ENCODE peak calls at places on chromosomes 11 and 22, in nine cellular contexts. D is colonic mucosa; J is epithelial cell of esophagus; G is CD4-positive, alpha-beta T cell; B is mucosa of descending colon; N is transverse colon; U is chondrocyte; K is HFF-Myc; T is IMR-90. M is an unnamed sample.

GRCh38 chr11:10305964-10306918 is 1.4 kb downstream of the ADM start:
- DNase-seq in K (no peak), B (peak), U (no peak), T (peak), N (peak), D (peak), G (no peak), J (peak), M (no peak)

GRCh38 chr22:36125994-36126531 is 34.5 kb downstream of the APOL3 start:
- DNase-seq in N (no peak), D (no peak), J (no peak), B (no peak), U (no peak), G (no peak), T (no peak), K (no peak), M (no peak)

GRCh38 chr11:124876818-124877630 is 11.8 kb downstream of the ROBO3 start:
- DNase-seq in B (no peak), G (no peak), D (no peak), T (no peak), U (no peak), N (no peak), K (no peak), J (no peak), M (no peak)

GRCh38 chr11:43923327-43924111 is 18.9 kb upstream of the C11orf96 start:
- DNase-seq in D (no peak), B (no peak), N (no peak), U (no peak), J (peak), G (no peak), K (no peak), T (peak), M (peak)

GRCh38 chr11:914747-915493 is 4.3 kb upstream of the CHID1 start:
- DNase-seq in T (no peak), U (no peak), D (peak), B (peak), N (peak), J (no peak), G (no peak), K (no peak), M (no peak)

GRCh38 chr11:44629732-44630345 is 64.4 kb downstream of the CD82 start:
- DNase-seq in B (no peak), N (no peak), T (no peak), J (no peak), U (peak), D (peak), K (no peak), G (no peak), M (no peak)

GRCh38 chr22:30921108-30921507 is 47.5 kb downstream of the MORC2 start:
- DNase-seq in B (no peak), U (no peak), K (no peak), T (no peak), N (no peak), G (no peak), D (no peak), J (peak), M (no peak)

GRCh38 chr22:25682071-25682470 is 59.9 kb upstream of the MYO18B start:
- DNase-seq in K (peak), G (no peak), N (no peak), U (no peak), D (no peak), B (no peak), T (no peak), J (no peak), M (no peak)

GRCh38 chr11:77094841-77095365 is 7.7 kb upstream of the OMP start:
- DNase-seq in K (no peak), U (peak), D (no peak), J (no peak), B (peak), G (no peak), T (no peak), N (no peak), M (no peak)

GRCh38 chr22:42282252-42282942 is 11.9 kb upstream of the TCF20 start:
- DNase-seq in N (peak), U (peak), G (no peak), D (no peak), B (no peak), J (no peak), T (no peak), K (no peak), M (no peak)

GRCh38 chr11:71562120-71562519 is 3.2 kb upstream of the KRTAP5-10 start:
- DNase-seq in N (no peak), K (no peak), U (no peak), G (no peak), D (no peak), B (no peak), J (peak), T (no peak), M (no peak)

GRCh38 chr11:90222459-90223247 is at the start of gene CHORDC1:
- DNase-seq in N (peak), D (peak), K (peak), T (peak), G (peak), J (peak), U (peak), B (peak), M (peak)

GRCh38 chr11:30585892-30586250 is 282 bp downstream of the MPPED2 start:
- DNase-seq in N (peak), G (no peak), B (peak), K (no peak), T (no peak), D (peak), U (no peak), J (no peak), M (no peak)

GRCh38 chr11:88552377-88553029 is 215.0 kb upstream of the CTSC start:
- DNase-seq in T (peak), G (peak), N (peak), K (peak), B (no peak), D (peak), J (peak), U (no peak), M (no peak)

GRCh38 chr11:67308031-67308866 is 4.9 kb downstream of the SSH3 start:
- DNase-seq in U (no peak), D (no peak), K (no peak), N (no peak), T (no peak), G (no peak), B (no peak), J (no peak), M (no peak)

GRCh38 chr11:35549787-35550186 is 24.4 kb upstream of the PAMR1 start:
- DNase-seq in D (no peak), K (peak), N (no peak), G (no peak), J (peak), T (peak), U (no peak), B (no peak), M (peak)

GRCh38 chr11:67289226-67289650 is at the start of gene ANKRD13D:
- DNase-seq in D (no peak), N (no peak), J (peak), T (no peak), B (no peak), G (no peak), U (no peak), K (no peak), M (no peak)

GRCh38 chr11:15968461-15969130 is 387.8 kb downstream of the SOX6 start:
- DNase-seq in B (no peak), J (peak), N (no peak), U (no peak), K (no peak), T (no peak), G (no peak), D (peak), M (no peak)

GRCh38 chr11:60914620-60915249 is 777 bp downstream of the TMEM109 start:
- DNase-seq in T (peak), K (no peak), N (peak), B (peak), J (peak), G (no peak), D (peak), U (no peak), M (no peak)

GRCh38 chr11:68890490-68891231 is 13.0 kb downstream of the MRPL21 start:
- DNase-seq in D (peak), B (no peak), U (peak), N (peak), K (peak), G (no peak), T (peak), J (no peak), M (no peak)

GRCh38 chr22:37675930-37676571 is 615 bp downstream of the LGALS1 start:
- DNase-seq in T (no peak), N (peak), B (peak), D (peak), J (peak), G (no peak), K (no peak), U (no peak), M (no peak)

GRCh38 chr11:12075822-12076821 is 34.3 kb upstream of the MICAL2 start:
- DNase-seq in U (no peak), D (no peak), B (no peak), K (peak), T (peak), N (peak), J (peak), G (no peak), M (peak)

GRCh38 chr11:71425851-71426250 is 22.3 kb downstream of the DHCR7 start:
- DNase-seq in D (no peak), U (no peak), B (no peak), N (no peak), G (no peak), J (peak), T (no peak), K (no peak), M (no peak)

GRCh38 chr11:131041331-131042040 is 125.2 kb upstream of the SNX19 start:
- DNase-seq in G (no peak), U (no peak), K (no peak), D (no peak), N (no peak), J (peak), B (no peak), T (no peak), M (no peak)

GRCh38 chr22:46991666-46992065 is 229.2 kb downstream of the TBC1D22A start:
- DNase-seq in D (no peak), T (no peak), G (no peak), J (no peak), U (no peak), B (no peak), K (no peak), N (no peak), M (no peak)

GRCh38 chr11:119706887-119707286 is 22.1 kb downstream of the NECTIN1 start:
- DNase-seq in G (no peak), N (no peak), T (no peak), U (no peak), K (no peak), B (no peak), D (no peak), J (no peak), M (no peak)
- TF ChIP-seq CTCF in G (no peak), N (no peak), T (no peak), U (peak), K (peak), B (no peak), D (no peak), J (peak), M (peak)

GRCh38 chr11:127018683-127019279 is 18.2 kb upstream of the KIRREL3 start:
- DNase-seq in N (no peak), T (no peak), K (no peak), G (no peak), B (no peak), J (peak), U (no peak), D (no peak), M (no peak)

GRCh38 chr11:127017482-127017881 is 16.9 kb upstream of the KIRREL3 start:
- DNase-seq in N (no peak), T (peak), D (no peak), K (peak), B (no peak), J (peak), G (no peak), U (no peak), M (peak)

DNA sequence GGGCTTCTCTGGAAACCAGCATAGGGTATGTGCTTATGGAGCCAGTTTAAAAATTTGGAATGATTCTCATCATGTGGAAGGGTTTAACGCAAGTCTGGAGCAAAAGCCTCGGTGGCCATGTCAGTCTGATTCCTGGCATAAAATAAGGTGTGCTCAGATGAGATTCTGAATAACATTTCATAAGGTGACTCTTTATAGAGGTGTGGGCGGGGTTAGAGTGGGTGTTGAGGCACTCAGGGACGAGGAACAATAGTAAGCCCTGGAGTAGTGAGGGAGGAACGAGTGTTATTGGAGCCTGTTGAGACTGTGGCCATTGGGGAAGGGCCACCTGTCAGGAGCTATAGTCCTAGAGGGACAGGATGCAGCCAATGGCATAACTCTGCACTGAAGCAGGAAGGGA is 13.0 kb upstream of the KIRREL3 start:
- DNase-seq in U (no peak), D (no peak), B (no peak), G (no peak), N (no peak), K (no peak), T (no peak), J (no peak), M (no peak)
- TF ChIP-seq CTCF in U (no peak), D (no peak), B (no peak), G (no peak), N (no peak), K (no peak), T (no peak), J (no peak), M (no peak)

GRCh38 chr11:107921997-107922396 is 6.3 kb upstream of the RAB39A start:
- DNase-seq in K (no peak), D (no peak), N (no peak), T (no peak), G (no peak), U (no peak), J (no peak), B (no peak), M (no peak)

GRCh38 chr11:107915229-107915628 is 13.0 kb upstream of the RAB39A start:
- DNase-seq in U (no peak), T (no peak), G (no peak), J (no peak), N (no peak), K (no peak), B (no peak), D (no peak), M (no peak)

DNA sequence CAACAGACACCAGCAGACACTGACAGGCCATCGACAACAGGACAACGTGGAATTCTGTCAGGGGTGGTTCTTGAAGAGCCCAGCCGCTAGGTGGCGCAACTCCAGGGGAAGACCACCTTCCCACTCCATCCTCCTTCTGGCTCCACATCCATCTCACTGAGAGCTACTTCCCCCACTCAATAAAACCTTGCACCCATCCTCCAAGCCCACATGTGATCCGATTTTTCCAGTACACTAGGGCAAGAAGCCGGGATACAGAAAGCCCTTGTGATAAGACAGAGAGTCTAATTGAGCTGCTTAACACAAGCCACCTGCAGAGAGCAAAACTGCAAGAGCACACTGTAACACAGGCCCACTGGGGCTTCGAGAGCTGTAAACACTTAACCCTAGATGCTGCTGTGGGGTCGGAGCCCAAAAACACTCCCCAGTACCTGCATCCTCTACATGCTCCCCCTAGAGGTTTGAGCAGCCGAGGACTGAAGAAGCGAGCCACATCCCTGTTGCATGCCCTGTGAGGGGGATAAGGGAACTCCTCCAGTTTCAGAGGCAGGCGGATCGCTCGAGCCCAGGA is 11.5 kb upstream of the RAB39A start:
- DNase-seq in B (no peak), U (no peak), N (peak), K (peak), T (no peak), J (peak), D (peak), G (peak), M (no peak)
- TF ChIP-seq CTCF in B (peak), U (peak), N (no peak), K (peak), T (peak), J (peak), D (peak), G (peak), M (peak)

GRCh38 chr22:50059881-50060262 is 1.8 kb upstream of the TTLL8 start:
- DNase-seq in K (no peak), G (no peak), T (no peak), N (no peak), D (no peak), J (no peak), U (no peak), B (no peak), M (no peak)

GRCh38 chr22:50058338-50059184 is 463 bp upstream of the TTLL8 start:
- DNase-seq in K (no peak), U (no peak), T (no peak), N (no peak), B (peak), G (no peak), J (no peak), D (no peak), M (no peak)

GRCh38 chr22:50057868-50058311 is at the start of gene TTLL8:
- DNase-seq in U (no peak), G (no peak), N (no peak), T (no peak), D (no peak), K (no peak), B (peak), J (no peak), M (no peak)

GRCh38 chr22:50060441-50061140 is 2.5 kb upstream of the TTLL8 start:
- DNase-seq in U (no peak), D (no peak), K (no peak), G (no peak), N (no peak), J (no peak), B (peak), T (no peak), M (no peak)

DNA sequence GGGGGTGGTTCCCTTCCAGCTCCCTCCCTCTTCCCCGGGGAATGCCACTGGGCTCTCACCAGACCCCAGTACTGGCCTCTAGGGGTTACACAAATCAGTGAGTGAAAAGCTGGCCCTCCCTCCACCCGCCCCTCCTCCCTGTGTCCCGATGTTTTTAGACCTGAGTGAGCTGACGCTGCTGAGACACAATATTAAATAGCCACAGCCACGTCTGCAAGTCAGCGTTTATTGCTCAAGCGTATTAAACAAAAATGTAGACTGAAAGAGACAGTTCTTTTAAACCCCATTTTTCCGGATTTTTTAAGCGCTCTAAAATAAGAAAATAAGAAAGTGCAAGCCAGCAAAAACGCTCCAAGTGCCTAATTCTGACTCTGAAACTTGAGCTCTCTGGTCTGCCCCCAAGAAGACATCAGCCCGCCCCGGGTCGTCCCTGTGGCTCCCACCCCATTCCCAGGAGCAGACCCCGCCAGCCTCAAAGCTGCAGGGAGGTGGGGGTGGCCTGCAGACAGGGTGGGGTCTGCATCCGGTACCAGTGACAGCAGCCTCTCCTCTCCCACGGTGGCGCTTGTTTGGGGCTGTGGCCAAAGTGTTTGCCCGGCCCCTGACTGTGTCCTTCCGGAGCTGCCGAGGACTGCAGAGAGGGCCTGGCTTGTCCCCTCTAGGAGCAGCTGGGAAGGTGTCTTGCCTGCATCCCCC is 1.2 kb upstream of the TTLL8 start:
- DNase-seq in N (no peak), G (no peak), B (peak), D (no peak), K (no peak), J (no peak), U (no peak), T (peak), M (no peak)
- TF ChIP-seq CTCF in N (no peak), G (no peak), B (no peak), D (no peak), K (no peak), J (no peak), U (peak), T (peak), M (peak)

GRCh38 chr11:47270331-47271271 is 668 bp downstream of the MADD start:
- DNase-seq in T (peak), K (no peak), U (no peak), J (peak), G (no peak), D (peak), N (peak), B (peak), M (no peak)
- TF ChIP-seq CTCF in T (peak), K (no peak), U (peak), J (peak), G (no peak), D (no peak), N (no peak), B (no peak), M (peak)

DNA sequence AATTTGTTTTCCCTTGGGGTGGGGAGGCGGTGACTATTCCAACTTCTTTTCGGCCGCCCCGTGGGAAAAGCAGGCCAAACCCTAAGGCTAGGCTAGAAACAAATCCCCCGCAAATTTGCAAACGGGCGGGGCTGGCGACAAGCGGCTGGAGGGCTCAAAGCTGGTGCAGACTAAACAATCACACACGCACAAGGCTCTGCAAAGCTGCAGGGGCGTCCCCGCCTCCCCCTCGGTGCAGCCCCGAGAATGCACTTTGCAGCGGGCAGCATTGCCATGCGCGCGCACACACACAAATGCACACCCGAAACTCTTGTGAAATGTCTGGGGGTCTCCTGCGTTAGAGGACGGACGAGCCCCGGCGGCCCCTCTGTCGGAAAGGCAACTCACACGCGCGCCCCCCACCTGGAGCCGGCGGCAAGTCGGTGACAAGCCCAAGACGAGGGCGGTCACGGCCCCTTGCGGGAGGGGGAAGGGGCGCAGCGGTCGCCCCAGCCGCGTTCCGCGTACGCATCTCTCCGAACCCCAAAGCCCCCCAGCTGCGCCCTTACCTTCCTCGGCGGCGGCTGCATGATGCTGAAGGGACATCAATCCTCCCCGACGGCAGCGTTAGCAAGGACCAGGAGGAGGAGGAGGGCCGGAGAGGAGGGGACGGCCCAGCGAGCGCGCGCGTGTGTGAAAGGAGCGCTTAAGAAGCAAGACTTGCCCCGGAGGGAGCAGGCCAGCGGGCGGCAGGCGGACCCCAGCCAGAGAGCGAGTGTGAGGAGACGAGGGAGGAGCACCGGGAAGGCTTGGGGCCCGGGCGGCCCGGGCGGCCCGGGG is 600 bp downstream of the FCHSD2 start:
- DNase-seq in U (no peak), N (peak), K (no peak), D (peak), T (peak), G (peak), J (peak), B (peak), M (no peak)
- TF ChIP-seq CTCF in U (no peak), N (no peak), K (no peak), D (no peak), T (peak), G (no peak), J (no peak), B (no peak), M (no peak)

DNA sequence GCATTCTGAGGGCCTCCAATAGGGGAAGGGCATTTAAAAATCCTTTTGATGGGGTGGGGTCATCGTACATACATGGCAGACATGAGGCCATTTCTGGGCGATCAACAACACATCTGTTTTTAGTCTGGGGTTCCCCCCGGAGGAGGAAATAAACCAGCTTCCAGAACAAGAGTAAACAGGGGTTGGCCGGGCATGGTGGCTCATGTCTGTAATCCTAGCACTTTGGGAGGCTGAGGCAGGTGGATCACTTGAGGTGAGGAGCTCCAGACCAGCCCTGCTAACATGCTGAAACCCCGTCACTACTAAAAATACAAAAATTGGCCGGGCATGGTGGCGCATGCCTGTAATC is 12.0 kb downstream of the PRSS23 start:
- DNase-seq in D (no peak), N (no peak), J (no peak), T (no peak), K (no peak), U (no peak), G (no peak), B (no peak), M (no peak)
- TF ChIP-seq CTCF in D (no peak), N (no peak), J (no peak), T (no peak), K (no peak), U (no peak), G (no peak), B (no peak), M (no peak)